ENCODE peak calls at places on chromosomes 1 and 21, in eight cellular contexts. One of them, this sample, is unnamed.

GRCh38 chr1:108878678-108879077 is 1.9 kb downstream of the GPSM2 start:
- DNase-seq in stomach: no peak
- DNase-seq in brain microvascular endothelial cell: no peak
- DNase-seq in WERI-Rb-1: no peak
- DNase-seq in breast epithelium: no peak
- DNase-seq in H9: no peak
- DNase-seq in CD8-positive, alpha-beta memory T cell: no peak
- DNase-seq in heart left ventricle: no peak
- DNase-seq in this sample: no peak

GRCh38 chr1:70044832-70045231 is 160.5 kb downstream of the LRRC40 start:
- DNase-seq in stomach: no peak
- DNase-seq in brain microvascular endothelial cell: no peak
- DNase-seq in WERI-Rb-1: no peak
- DNase-seq in breast epithelium: no peak
- DNase-seq in H9: no peak
- DNase-seq in CD8-positive, alpha-beta memory T cell: no peak
- DNase-seq in heart left ventricle: no peak
- DNase-seq in this sample: no peak

GRCh38 chr1:37372740-37373139 is 101.6 kb upstream of the ZC3H12A start:
- DNase-seq in stomach: no peak
- DNase-seq in brain microvascular endothelial cell: no peak
- DNase-seq in WERI-Rb-1: no peak
- DNase-seq in breast epithelium: no peak
- DNase-seq in H9: no peak
- DNase-seq in CD8-positive, alpha-beta memory T cell: no peak
- DNase-seq in heart left ventricle: no peak
- DNase-seq in this sample: no peak

GRCh38 chr1:94302960-94303359 is 65.6 kb upstream of the ARHGAP29 start:
- DNase-seq in stomach: no peak
- DNase-seq in brain microvascular endothelial cell: no peak
- DNase-seq in WERI-Rb-1: no peak
- DNase-seq in breast epithelium: no peak
- DNase-seq in H9: no peak
- DNase-seq in CD8-positive, alpha-beta memory T cell: no peak
- DNase-seq in heart left ventricle: no peak
- DNase-seq in this sample: no peak

GRCh38 chr1:175188936-175189335 is 3.6 kb downstream of the KIAA0040 start:
- DNase-seq in stomach: no peak
- DNase-seq in brain microvascular endothelial cell: no peak
- DNase-seq in WERI-Rb-1: no peak
- DNase-seq in breast epithelium: no peak
- DNase-seq in H9: no peak
- DNase-seq in CD8-positive, alpha-beta memory T cell: peak
- DNase-seq in heart left ventricle: peak
- DNase-seq in this sample: no peak

GRCh38 chr1:48523541-48523940 is 51.5 kb upstream of the SPATA6 start:
- DNase-seq in stomach: no peak
- DNase-seq in brain microvascular endothelial cell: no peak
- DNase-seq in WERI-Rb-1: no peak
- DNase-seq in breast epithelium: no peak
- DNase-seq in H9: no peak
- DNase-seq in CD8-positive, alpha-beta memory T cell: no peak
- DNase-seq in heart left ventricle: no peak
- DNase-seq in this sample: no peak

GRCh38 chr1:90809093-90809492 is 92.0 kb upstream of the BARHL2 start:
- DNase-seq in stomach: no peak
- DNase-seq in brain microvascular endothelial cell: no peak
- DNase-seq in WERI-Rb-1: no peak
- DNase-seq in breast epithelium: no peak
- DNase-seq in H9: peak
- DNase-seq in CD8-positive, alpha-beta memory T cell: no peak
- DNase-seq in heart left ventricle: no peak
- DNase-seq in this sample: no peak

GRCh38 chr1:103448560-103448959 is 76.9 kb upstream of the RNPC3 start:
- DNase-seq in stomach: no peak
- DNase-seq in brain microvascular endothelial cell: no peak
- DNase-seq in WERI-Rb-1: no peak
- DNase-seq in breast epithelium: no peak
- DNase-seq in H9: no peak
- DNase-seq in CD8-positive, alpha-beta memory T cell: no peak
- DNase-seq in heart left ventricle: no peak
- DNase-seq in this sample: no peak

GRCh38 chr1:76336951-76337371 is 262.4 kb downstream of the ST6GALNAC3 start:
- DNase-seq in stomach: no peak
- DNase-seq in brain microvascular endothelial cell: peak
- DNase-seq in WERI-Rb-1: no peak
- DNase-seq in breast epithelium: no peak
- DNase-seq in H9: peak
- DNase-seq in CD8-positive, alpha-beta memory T cell: no peak
- DNase-seq in heart left ventricle: peak
- DNase-seq in this sample: no peak

GRCh38 chr1:181105134-181106021 is 16.9 kb downstream of the IER5 start:
- DNase-seq in stomach: peak
- DNase-seq in brain microvascular endothelial cell: peak
- DNase-seq in WERI-Rb-1: peak
- DNase-seq in breast epithelium: peak
- DNase-seq in H9: peak
- DNase-seq in CD8-positive, alpha-beta memory T cell: peak
- DNase-seq in heart left ventricle: peak
- DNase-seq in this sample: no peak

GRCh38 chr1:180611016-180611930 is 20.5 kb upstream of the XPR1 start:
- DNase-seq in stomach: no peak
- DNase-seq in brain microvascular endothelial cell: no peak
- DNase-seq in WERI-Rb-1: no peak
- DNase-seq in breast epithelium: no peak
- DNase-seq in H9: no peak
- DNase-seq in CD8-positive, alpha-beta memory T cell: no peak
- DNase-seq in heart left ventricle: peak
- DNase-seq in this sample: no peak

GRCh38 chr1:212699104-212699838 is 369 bp downstream of the BATF3 start:
- DNase-seq in stomach: peak
- DNase-seq in brain microvascular endothelial cell: no peak
- DNase-seq in WERI-Rb-1: peak
- DNase-seq in breast epithelium: no peak
- DNase-seq in H9: peak
- DNase-seq in CD8-positive, alpha-beta memory T cell: peak
- DNase-seq in heart left ventricle: peak
- DNase-seq in this sample: no peak

GRCh38 chr1:14970799-14971141 is 182.8 kb upstream of the TMEM51 start:
- DNase-seq in stomach: no peak
- DNase-seq in brain microvascular endothelial cell: no peak
- DNase-seq in WERI-Rb-1: no peak
- DNase-seq in breast epithelium: no peak
- DNase-seq in H9: no peak
- DNase-seq in CD8-positive, alpha-beta memory T cell: no peak
- DNase-seq in heart left ventricle: no peak
- DNase-seq in this sample: no peak

GRCh38 chr1:28580706-28581530 is 11.1 kb upstream of the RAB42 start:
- DNase-seq in stomach: peak
- DNase-seq in brain microvascular endothelial cell: no peak
- DNase-seq in WERI-Rb-1: peak
- DNase-seq in breast epithelium: no peak
- DNase-seq in H9: no peak
- DNase-seq in CD8-positive, alpha-beta memory T cell: peak
- DNase-seq in heart left ventricle: peak
- DNase-seq in this sample: no peak

GRCh38 chr1:160877221-160877620 is 7.8 kb downstream of the ITLN1 start:
- DNase-seq in stomach: no peak
- DNase-seq in brain microvascular endothelial cell: no peak
- DNase-seq in WERI-Rb-1: no peak
- DNase-seq in breast epithelium: no peak
- DNase-seq in H9: no peak
- DNase-seq in CD8-positive, alpha-beta memory T cell: no peak
- DNase-seq in heart left ventricle: no peak
- DNase-seq in this sample: no peak

GRCh38 chr1:88060112-88060673 is 623.9 kb upstream of the PKN2 start:
- DNase-seq in stomach: no peak
- DNase-seq in brain microvascular endothelial cell: no peak
- DNase-seq in WERI-Rb-1: no peak
- DNase-seq in breast epithelium: no peak
- DNase-seq in H9: no peak
- DNase-seq in CD8-positive, alpha-beta memory T cell: no peak
- DNase-seq in heart left ventricle: no peak
- DNase-seq in this sample: peak

GRCh38 chr1:44848456-44849181 is 5.6 kb upstream of the PTCH2 start:
- DNase-seq in stomach: no peak
- DNase-seq in brain microvascular endothelial cell: no peak
- DNase-seq in WERI-Rb-1: no peak
- DNase-seq in breast epithelium: peak
- DNase-seq in H9: no peak
- DNase-seq in CD8-positive, alpha-beta memory T cell: no peak
- DNase-seq in heart left ventricle: no peak
- DNase-seq in this sample: no peak

DNA sequence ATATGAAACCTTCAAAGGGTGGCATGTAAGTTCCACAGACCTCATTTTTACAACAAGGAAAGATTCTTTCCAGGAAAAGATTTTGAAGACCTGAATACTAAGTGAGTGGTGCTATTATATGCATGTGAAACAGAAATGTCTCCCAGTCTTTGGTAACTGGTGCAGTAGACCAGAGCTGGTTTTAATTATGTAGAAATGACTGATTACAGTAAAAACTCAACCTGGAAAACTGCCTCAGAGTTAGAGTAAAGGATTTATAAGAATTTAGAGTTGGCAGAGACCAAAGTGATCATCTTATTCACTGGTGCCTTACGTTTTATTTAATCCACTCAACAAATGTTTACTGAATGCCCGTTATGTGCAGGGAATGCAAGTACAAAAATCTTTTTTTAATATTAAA is 30.2 kb upstream of the LRRC8D start:
- DNase-seq in stomach: no peak
- DNase-seq in brain microvascular endothelial cell: no peak
- DNase-seq in WERI-Rb-1: no peak
- DNase-seq in breast epithelium: no peak
- DNase-seq in H9: no peak
- DNase-seq in CD8-positive, alpha-beta memory T cell: no peak
- DNase-seq in heart left ventricle: no peak
- DNase-seq in this sample: no peak
- H3K27ac ChIP-seq in stomach: no peak
- H3K27ac ChIP-seq in brain microvascular endothelial cell: no peak
- H3K27ac ChIP-seq in WERI-Rb-1: no peak
- H3K27ac ChIP-seq in breast epithelium: no peak
- H3K27ac ChIP-seq in H9: no peak
- H3K27ac ChIP-seq in CD8-positive, alpha-beta memory T cell: no peak
- H3K27ac ChIP-seq in heart left ventricle: no peak
- H3K27ac ChIP-seq in this sample: no peak

DNA sequence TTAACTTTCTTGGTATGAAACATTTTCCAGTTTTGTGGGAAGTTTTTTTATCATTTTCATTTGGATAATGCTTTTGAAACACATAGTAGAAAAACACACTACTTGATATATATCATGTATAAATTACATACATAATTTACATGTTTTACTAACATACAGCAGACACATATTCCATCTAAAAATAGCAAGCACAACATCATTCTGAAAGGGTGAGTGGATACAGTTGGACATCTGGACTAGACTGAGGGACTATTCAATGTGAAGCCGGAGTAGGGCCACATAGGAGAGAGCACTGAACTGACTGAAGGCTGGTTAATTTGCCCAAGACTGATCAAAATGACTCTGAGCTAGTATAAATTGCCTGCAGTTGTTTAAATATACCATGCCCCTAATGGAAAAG is 11.7 kb downstream of the CDKN2C start:
- DNase-seq in stomach: no peak
- DNase-seq in brain microvascular endothelial cell: no peak
- DNase-seq in WERI-Rb-1: no peak
- DNase-seq in breast epithelium: no peak
- DNase-seq in H9: no peak
- DNase-seq in CD8-positive, alpha-beta memory T cell: no peak
- DNase-seq in heart left ventricle: no peak
- DNase-seq in this sample: no peak
- H3K27ac ChIP-seq in stomach: no peak
- H3K27ac ChIP-seq in brain microvascular endothelial cell: no peak
- H3K27ac ChIP-seq in WERI-Rb-1: peak
- H3K27ac ChIP-seq in breast epithelium: peak
- H3K27ac ChIP-seq in H9: no peak
- H3K27ac ChIP-seq in CD8-positive, alpha-beta memory T cell: no peak
- H3K27ac ChIP-seq in heart left ventricle: peak
- H3K27ac ChIP-seq in this sample: no peak

GRCh38 chr1:22755641-22756040 is 45.0 kb downstream of the EPHB2 start:
- DNase-seq in stomach: no peak
- DNase-seq in brain microvascular endothelial cell: no peak
- DNase-seq in WERI-Rb-1: no peak
- DNase-seq in breast epithelium: no peak
- DNase-seq in H9: no peak
- DNase-seq in CD8-positive, alpha-beta memory T cell: no peak
- DNase-seq in heart left ventricle: no peak
- DNase-seq in this sample: no peak

GRCh38 chr1:22753396-22754083 is 42.9 kb downstream of the EPHB2 start:
- DNase-seq in stomach: no peak
- DNase-seq in brain microvascular endothelial cell: no peak
- DNase-seq in WERI-Rb-1: no peak
- DNase-seq in breast epithelium: no peak
- DNase-seq in H9: no peak
- DNase-seq in CD8-positive, alpha-beta memory T cell: no peak
- DNase-seq in heart left ventricle: no peak
- DNase-seq in this sample: no peak

GRCh38 chr1:22756053-22756730 is 45.6 kb downstream of the EPHB2 start:
- DNase-seq in stomach: no peak
- DNase-seq in brain microvascular endothelial cell: no peak
- DNase-seq in WERI-Rb-1: no peak
- DNase-seq in breast epithelium: no peak
- DNase-seq in H9: no peak
- DNase-seq in CD8-positive, alpha-beta memory T cell: no peak
- DNase-seq in heart left ventricle: no peak
- DNase-seq in this sample: no peak

GRCh38 chr1:22754106-22754768 is 43.6 kb downstream of the EPHB2 start:
- DNase-seq in stomach: no peak
- DNase-seq in brain microvascular endothelial cell: no peak
- DNase-seq in WERI-Rb-1: no peak
- DNase-seq in breast epithelium: no peak
- DNase-seq in H9: no peak
- DNase-seq in CD8-positive, alpha-beta memory T cell: no peak
- DNase-seq in heart left ventricle: no peak
- DNase-seq in this sample: no peak

GRCh38 chr1:22754824-22755223 is 44.2 kb downstream of the EPHB2 start:
- DNase-seq in stomach: no peak
- DNase-seq in brain microvascular endothelial cell: no peak
- DNase-seq in WERI-Rb-1: no peak
- DNase-seq in breast epithelium: no peak
- DNase-seq in H9: no peak
- DNase-seq in CD8-positive, alpha-beta memory T cell: no peak
- DNase-seq in heart left ventricle: no peak
- DNase-seq in this sample: no peak
- H3K27ac ChIP-seq in stomach: no peak
- H3K27ac ChIP-seq in brain microvascular endothelial cell: no peak
- H3K27ac ChIP-seq in WERI-Rb-1: no peak
- H3K27ac ChIP-seq in breast epithelium: no peak
- H3K27ac ChIP-seq in H9: no peak
- H3K27ac ChIP-seq in CD8-positive, alpha-beta memory T cell: no peak
- H3K27ac ChIP-seq in heart left ventricle: no peak
- H3K27ac ChIP-seq in this sample: no peak

DNA sequence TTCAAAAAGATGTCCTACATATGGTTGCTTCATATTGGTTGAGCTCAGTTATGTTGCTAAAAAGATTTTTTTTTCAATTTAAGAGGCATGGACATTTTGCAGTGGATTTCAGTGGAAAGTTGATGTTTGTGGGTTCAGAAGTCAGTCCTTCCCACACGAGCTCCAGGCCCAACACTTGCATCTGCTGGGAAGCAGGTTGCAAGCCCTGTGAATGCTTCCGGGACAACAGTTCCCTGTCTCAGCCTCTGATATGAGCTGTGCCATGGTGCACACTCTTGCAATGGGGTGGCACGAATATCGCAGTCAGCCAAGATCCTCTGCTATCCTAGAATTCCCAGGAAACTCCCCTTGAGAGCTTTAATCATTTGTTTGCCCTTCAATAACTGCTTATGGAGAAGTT is 30.3 kb upstream of the ABCG1 start:
- DNase-seq in stomach: no peak
- DNase-seq in brain microvascular endothelial cell: no peak
- DNase-seq in WERI-Rb-1: no peak
- DNase-seq in breast epithelium: peak
- DNase-seq in H9: no peak
- DNase-seq in CD8-positive, alpha-beta memory T cell: no peak
- DNase-seq in heart left ventricle: no peak
- DNase-seq in this sample: no peak
- H3K27ac ChIP-seq in stomach: peak
- H3K27ac ChIP-seq in brain microvascular endothelial cell: no peak
- H3K27ac ChIP-seq in WERI-Rb-1: no peak
- H3K27ac ChIP-seq in breast epithelium: peak
- H3K27ac ChIP-seq in H9: no peak
- H3K27ac ChIP-seq in CD8-positive, alpha-beta memory T cell: no peak
- H3K27ac ChIP-seq in heart left ventricle: peak
- H3K27ac ChIP-seq in this sample: no peak